ENCODE peak calls at places on chromosome 21, in eight cellular contexts. One of them, this sample, is unnamed.

GRCh38 chr21:17461014-17461413 is 51.8 kb upstream of the CXADR start:
- DNase-seq in midbrain: peak; percentile 31
- DNase-seq in SW 1271: no peak
- DNase-seq in small intestine: peak; percentile 18
- DNase-seq in H54: no peak
- DNase-seq in activated T-helper 1 cell treated with anti-CD3 and anti-CD28 coated beads, Interleukin-12 subunit alpha, Interleukin-12 subunit beta, Interleukin-2, Interleukin-4 antibody, amounts not matched to agents 30 ng/mL and 10 ng/mL and 1 ng/mL, durations not matched to agents 14 hours and 24 hours and 36 hours: no peak
- DNase-seq in fibroblast of mammary gland: peak; percentile 93
- DNase-seq in ovary: peak; percentile 41
- DNase-seq in this sample: peak; percentile 93

GRCh38 chr21:36504067-36505058 is 24.4 kb upstream of the CLDN14 start:
- DNase-seq in small intestine: peak; percentile 23
- DNase-seq in activated T-helper 1 cell treated with anti-CD3 and anti-CD28 coated beads, Interleukin-12 subunit alpha, Interleukin-12 subunit beta, Interleukin-2, Interleukin-4 antibody, amounts not matched to agents 30 ng/mL and 10 ng/mL and 1 ng/mL, durations not matched to agents 14 hours and 24 hours and 36 hours: no peak
- DNase-seq in ovary: peak; percentile 47
- DNase-seq in H54: peak; percentile 26
- DNase-seq in midbrain: peak; percentile 47
- DNase-seq in fibroblast of mammary gland: peak; percentile 65
- DNase-seq in SW 1271: no peak
- DNase-seq in this sample: peak; percentile 79

GRCh38 chr21:41506005-41506404 is 2.0 kb downstream of the TMPRSS2 start:
- DNase-seq in midbrain: no peak
- DNase-seq in activated T-helper 1 cell treated with anti-CD3 and anti-CD28 coated beads, Interleukin-12 subunit alpha, Interleukin-12 subunit beta, Interleukin-2, Interleukin-4 antibody, amounts not matched to agents 30 ng/mL and 10 ng/mL and 1 ng/mL, durations not matched to agents 14 hours and 24 hours and 36 hours: no peak
- DNase-seq in H54: no peak
- DNase-seq in ovary: no peak
- DNase-seq in SW 1271: no peak
- DNase-seq in fibroblast of mammary gland: no peak
- DNase-seq in small intestine: peak; percentile 35
- DNase-seq in this sample: no peak

GRCh38 chr21:43600642-43601397 is 58.5 kb downstream of the HSF2BP start:
- DNase-seq in fibroblast of mammary gland: peak; percentile 78
- DNase-seq in H54: peak; percentile 57
- DNase-seq in midbrain: no peak
- DNase-seq in activated T-helper 1 cell treated with anti-CD3 and anti-CD28 coated beads, Interleukin-12 subunit alpha, Interleukin-12 subunit beta, Interleukin-2, Interleukin-4 antibody, amounts not matched to agents 30 ng/mL and 10 ng/mL and 1 ng/mL, durations not matched to agents 14 hours and 24 hours and 36 hours: no peak
- DNase-seq in small intestine: no peak
- DNase-seq in SW 1271: peak; percentile 83
- DNase-seq in ovary: no peak
- DNase-seq in this sample: peak; percentile 98

GRCh38 chr21:25370311-25370744 is 237.0 kb downstream of the MRPL39 start:
- DNase-seq in ovary: no peak
- DNase-seq in midbrain: no peak
- DNase-seq in fibroblast of mammary gland: peak; percentile 99
- DNase-seq in H54: peak; percentile 63
- DNase-seq in activated T-helper 1 cell treated with anti-CD3 and anti-CD28 coated beads, Interleukin-12 subunit alpha, Interleukin-12 subunit beta, Interleukin-2, Interleukin-4 antibody, amounts not matched to agents 30 ng/mL and 10 ng/mL and 1 ng/mL, durations not matched to agents 14 hours and 24 hours and 36 hours: no peak
- DNase-seq in small intestine: no peak
- DNase-seq in SW 1271: peak; percentile 80
- DNase-seq in this sample: peak; percentile 93

GRCh38 chr21:44440241-44441040 is 14.9 kb upstream of the LRRC3 start:
- DNase-seq in ovary: no peak
- DNase-seq in H54: no peak
- DNase-seq in fibroblast of mammary gland: no peak
- DNase-seq in activated T-helper 1 cell treated with anti-CD3 and anti-CD28 coated beads, Interleukin-12 subunit alpha, Interleukin-12 subunit beta, Interleukin-2, Interleukin-4 antibody, amounts not matched to agents 30 ng/mL and 10 ng/mL and 1 ng/mL, durations not matched to agents 14 hours and 24 hours and 36 hours: no peak
- DNase-seq in SW 1271: no peak
- DNase-seq in midbrain: no peak
- DNase-seq in small intestine: no peak
- DNase-seq in this sample: no peak

GRCh38 chr21:35408401-35408800 is 359.3 kb upstream of the RUNX1 start:
- DNase-seq in H54: no peak
- DNase-seq in fibroblast of mammary gland: peak; percentile 67
- DNase-seq in activated T-helper 1 cell treated with anti-CD3 and anti-CD28 coated beads, Interleukin-12 subunit alpha, Interleukin-12 subunit beta, Interleukin-2, Interleukin-4 antibody, amounts not matched to agents 30 ng/mL and 10 ng/mL and 1 ng/mL, durations not matched to agents 14 hours and 24 hours and 36 hours: no peak
- DNase-seq in ovary: no peak
- DNase-seq in small intestine: peak; percentile 16
- DNase-seq in midbrain: no peak
- DNase-seq in SW 1271: no peak
- DNase-seq in this sample: no peak

GRCh38 chr21:42527489-42528158 is 14.0 kb downstream of the SLC37A1 start:
- DNase-seq in fibroblast of mammary gland: no peak
- DNase-seq in ovary: no peak
- DNase-seq in activated T-helper 1 cell treated with anti-CD3 and anti-CD28 coated beads, Interleukin-12 subunit alpha, Interleukin-12 subunit beta, Interleukin-2, Interleukin-4 antibody, amounts not matched to agents 30 ng/mL and 10 ng/mL and 1 ng/mL, durations not matched to agents 14 hours and 24 hours and 36 hours: peak; percentile 50
- DNase-seq in H54: no peak
- DNase-seq in SW 1271: no peak
- DNase-seq in midbrain: no peak
- DNase-seq in small intestine: peak; percentile 81
- DNase-seq in this sample: peak; percentile 23

GRCh38 chr21:37435120-37435519 is 68.5 kb downstream of the DYRK1A start:
- DNase-seq in ovary: peak; percentile 39
- DNase-seq in activated T-helper 1 cell treated with anti-CD3 and anti-CD28 coated beads, Interleukin-12 subunit alpha, Interleukin-12 subunit beta, Interleukin-2, Interleukin-4 antibody, amounts not matched to agents 30 ng/mL and 10 ng/mL and 1 ng/mL, durations not matched to agents 14 hours and 24 hours and 36 hours: peak; percentile 50
- DNase-seq in fibroblast of mammary gland: peak; percentile 98
- DNase-seq in SW 1271: peak; percentile 28
- DNase-seq in small intestine: peak; percentile 82
- DNase-seq in midbrain: peak; percentile 91
- DNase-seq in H54: no peak
- DNase-seq in this sample: peak; percentile 98

GRCh38 chr21:31354604-31355443 is 10.8 kb upstream of the TIAM1 start:
- DNase-seq in midbrain: no peak
- DNase-seq in fibroblast of mammary gland: peak; percentile 96
- DNase-seq in small intestine: peak; percentile 6
- DNase-seq in SW 1271: peak; percentile 93
- DNase-seq in activated T-helper 1 cell treated with anti-CD3 and anti-CD28 coated beads, Interleukin-12 subunit alpha, Interleukin-12 subunit beta, Interleukin-2, Interleukin-4 antibody, amounts not matched to agents 30 ng/mL and 10 ng/mL and 1 ng/mL, durations not matched to agents 14 hours and 24 hours and 36 hours: peak; percentile 85
- DNase-seq in ovary: no peak
- DNase-seq in H54: peak; percentile 73
- DNase-seq in this sample: peak; percentile 77

GRCh38 chr21:35352787-35353186 is 303.7 kb upstream of the RUNX1 start:
- DNase-seq in small intestine: no peak
- DNase-seq in activated T-helper 1 cell treated with anti-CD3 and anti-CD28 coated beads, Interleukin-12 subunit alpha, Interleukin-12 subunit beta, Interleukin-2, Interleukin-4 antibody, amounts not matched to agents 30 ng/mL and 10 ng/mL and 1 ng/mL, durations not matched to agents 14 hours and 24 hours and 36 hours: no peak
- DNase-seq in midbrain: no peak
- DNase-seq in SW 1271: no peak
- DNase-seq in fibroblast of mammary gland: no peak
- DNase-seq in ovary: no peak
- DNase-seq in H54: no peak
- DNase-seq in this sample: no peak

GRCh38 chr21:33334824-33335223 is 10.1 kb downstream of the IFNAR1 start:
- DNase-seq in activated T-helper 1 cell treated with anti-CD3 and anti-CD28 coated beads, Interleukin-12 subunit alpha, Interleukin-12 subunit beta, Interleukin-2, Interleukin-4 antibody, amounts not matched to agents 30 ng/mL and 10 ng/mL and 1 ng/mL, durations not matched to agents 14 hours and 24 hours and 36 hours: no peak
- DNase-seq in small intestine: no peak
- DNase-seq in H54: no peak
- DNase-seq in midbrain: no peak
- DNase-seq in SW 1271: no peak
- DNase-seq in ovary: no peak
- DNase-seq in fibroblast of mammary gland: no peak
- DNase-seq in this sample: no peak

GRCh38 chr21:45949928-45950739 is 31.4 kb upstream of the COL6A1 start:
- DNase-seq in small intestine: no peak
- DNase-seq in activated T-helper 1 cell treated with anti-CD3 and anti-CD28 coated beads, Interleukin-12 subunit alpha, Interleukin-12 subunit beta, Interleukin-2, Interleukin-4 antibody, amounts not matched to agents 30 ng/mL and 10 ng/mL and 1 ng/mL, durations not matched to agents 14 hours and 24 hours and 36 hours: no peak
- DNase-seq in midbrain: no peak
- DNase-seq in fibroblast of mammary gland: peak; percentile 28
- DNase-seq in H54: no peak
- DNase-seq in SW 1271: no peak
- DNase-seq in ovary: peak; percentile 48
- DNase-seq in this sample: no peak

GRCh38 chr21:42836767-42837301 is 42.5 kb downstream of the WDR4 start:
- DNase-seq in ovary: no peak
- DNase-seq in H54: no peak
- DNase-seq in activated T-helper 1 cell treated with anti-CD3 and anti-CD28 coated beads, Interleukin-12 subunit alpha, Interleukin-12 subunit beta, Interleukin-2, Interleukin-4 antibody, amounts not matched to agents 30 ng/mL and 10 ng/mL and 1 ng/mL, durations not matched to agents 14 hours and 24 hours and 36 hours: no peak
- DNase-seq in midbrain: no peak
- DNase-seq in SW 1271: no peak
- DNase-seq in small intestine: no peak
- DNase-seq in fibroblast of mammary gland: no peak
- DNase-seq in this sample: no peak

GRCh38 chr21:42656872-42657271 is 3.5 kb downstream of the PDE9A start:
- DNase-seq in midbrain: no peak
- DNase-seq in small intestine: no peak
- DNase-seq in H54: no peak
- DNase-seq in SW 1271: no peak
- DNase-seq in fibroblast of mammary gland: no peak
- DNase-seq in ovary: no peak
- DNase-seq in activated T-helper 1 cell treated with anti-CD3 and anti-CD28 coated beads, Interleukin-12 subunit alpha, Interleukin-12 subunit beta, Interleukin-2, Interleukin-4 antibody, amounts not matched to agents 30 ng/mL and 10 ng/mL and 1 ng/mL, durations not matched to agents 14 hours and 24 hours and 36 hours: no peak
- DNase-seq in this sample: no peak

This sample was measured in choroid plexus epithelial cell.